ENCODE peak calls at places on chromosome 13, in seven cellular contexts. U is GM12878; D is PC-3; P is A549; W is CD8-positive, alpha-beta memory T cell; T is cardiac muscle cell; J is psoas muscle. H is an unnamed sample.
A peak's percentile ranks its signal among the peaks of the same experiment; 100 is the strongest.

GRCh38 chr13:59962343-59962742 is 201.4 kb downstream of the DIAPH3 start:
- DNase-seq in U (no peak), D (no peak), P (no peak), W (no peak), T (no peak), J (no peak), H (no peak)

GRCh38 chr13:77698211-77699058 is 948 bp downstream of the SLAIN1 start:
- DNase-seq in U (no peak), D (peak; percentile 24), P (no peak), W (peak; percentile 61), T (no peak), J (peak; percentile 61), H (no peak)

GRCh38 chr13:86920960-86921359 is 750.2 kb upstream of the SLITRK5 start:
- DNase-seq in U (no peak), D (no peak), P (no peak), W (no peak), T (no peak), J (no peak), H (no peak)

GRCh38 chr13:25971499-25972145 is 80.2 kb downstream of the SHISA2 start:
- DNase-seq in U (no peak), D (peak; percentile 32), P (no peak), W (peak; percentile 39), T (no peak), J (no peak), H (no peak)

GRCh38 chr13:71255633-71256032 is 611.4 kb downstream of the DACH1 start:
- DNase-seq in U (no peak), D (peak; percentile 84), P (no peak), W (no peak), T (no peak), J (no peak), H (no peak)

GRCh38 chr13:51919531-51919930 is 57.8 kb downstream of the CCDC70 start:
- DNase-seq in U (no peak), D (peak; percentile 13), P (no peak), W (no peak), T (no peak), J (no peak), H (no peak)

GRCh38 chr13:25890671-25891212 is 161.1 kb downstream of the SHISA2 start:
- DNase-seq in U (no peak), D (no peak), P (no peak), W (no peak), T (peak; percentile 15), J (no peak), H (no peak)

GRCh38 chr13:72849571-72849970 is 67.6 kb downstream of the PIBF1 start:
- DNase-seq in U (no peak), D (no peak), P (no peak), W (no peak), T (peak; percentile 28), J (no peak), H (no peak)

GRCh38 chr13:75050419-75051066 is 431.4 kb downstream of the TBC1D4 start:
- DNase-seq in U (no peak), D (no peak), P (no peak), W (no peak), T (peak; percentile 41), J (no peak), H (no peak)

GRCh38 chr13:30110301-30111070 is 196.9 kb downstream of the KATNAL1 start:
- DNase-seq in U (no peak), D (no peak), P (no peak), W (no peak), T (no peak), J (no peak), H (no peak)

GRCh38 chr13:78700121-78700910 is 41.4 kb upstream of the OBI1 start:
- DNase-seq in U (no peak), D (peak; percentile 64), P (no peak), W (no peak), T (peak; percentile 40), J (no peak), H (no peak)

GRCh38 chr13:19763618-19764017 is 19.1 kb downstream of the PSPC1 start:
- DNase-seq in U (no peak), D (no peak), P (no peak), W (no peak), T (no peak), J (no peak), H (no peak)

GRCh38 chr13:51895906-51896888 is 34.4 kb downstream of the CCDC70 start:
- DNase-seq in U (no peak), D (peak; percentile 57), P (peak; percentile 41), W (peak; percentile 29), T (peak; percentile 77), J (peak; percentile 60), H (no peak)

GRCh38 chr13:54449922-54450321 is 1421.3 kb downstream of the OLFM4 start:
- DNase-seq in U (no peak), D (peak; percentile 23), P (no peak), W (no peak), T (no peak), J (no peak), H (no peak)

GRCh38 chr13:94656766-94657165 is 55.1 kb downstream of the GPR180 start:
- DNase-seq in U (peak; percentile 12), D (peak; percentile 76), P (peak; percentile 10), W (no peak), T (peak; percentile 75), J (no peak), H (no peak)

GRCh38 chr13:36074659-36075058 is 56.5 kb downstream of the DCLK1 start:
- DNase-seq in U (no peak), D (no peak), P (no peak), W (no peak), T (peak; percentile 30), J (no peak), H (no peak)

GRCh38 chr13:40648040-40648439 is 18.4 kb downstream of the FOXO1 start:
- DNase-seq in U (no peak), D (no peak), P (no peak), W (no peak), T (no peak), J (no peak), H (no peak)

GRCh38 chr13:101747039-101747438 is 294.6 kb downstream of the ITGBL1 start:
- DNase-seq in U (no peak), D (no peak), P (no peak), W (no peak), T (no peak), J (no peak), H (no peak)

GRCh38 chr13:63381078-63381859 is 1965.6 kb upstream of the PCDH20 start:
- DNase-seq in U (no peak), D (peak; percentile 11), P (no peak), W (no peak), T (no peak), J (no peak), H (no peak)

GRCh38 chr13:50079278-50080157 is 64.3 kb downstream of the KCNRG start:
- DNase-seq in U (no peak), D (no peak), P (no peak), W (no peak), T (no peak), J (no peak), H (no peak)

GRCh38 chr13:76148926-76149325 is 512.8 kb downstream of the LMO7 start:
- DNase-seq in U (no peak), D (peak; percentile 59), P (no peak), W (no peak), T (peak; percentile 11), J (no peak), H (no peak)

GRCh38 chr13:33353210-33353609 is 67.7 kb upstream of the STARD13 start:
- DNase-seq in U (peak; percentile 11), D (no peak), P (no peak), W (no peak), T (no peak), J (peak; percentile 67), H (peak; percentile 73)

GRCh38 chr13:36981156-36981743 is 17.9 kb downstream of the ALG5 start:
- DNase-seq in U (no peak), D (peak; percentile 62), P (no peak), W (no peak), T (peak; percentile 77), J (no peak), H (no peak)

GRCh38 chr13:23349127-23349897 is 84.2 kb downstream of the SACS start:
- DNase-seq in U (no peak), D (no peak), P (no peak), W (no peak), T (peak; percentile 13), J (no peak), H (no peak)

GRCh38 chr13:38348890-38349289 is 761 bp upstream of the UFM1 start:
- DNase-seq in U (no peak), D (peak; percentile 30), P (peak; percentile 9), W (peak; percentile 24), T (no peak), J (no peak), H (no peak)

GRCh38 chr13:92806215-92806614 is 420.4 kb upstream of the GPC6 start:
- DNase-seq in U (no peak), D (peak; percentile 6), P (no peak), W (no peak), T (peak; percentile 31), J (no peak), H (no peak)

GRCh38 chr13:97124237-97124636 is 97.9 kb upstream of the MBNL2 start:
- DNase-seq in U (no peak), D (no peak), P (no peak), W (no peak), T (no peak), J (no peak), H (no peak)
- H3K27ac ChIP-seq in U (no peak overlapping the region), D (no peak overlapping the region), P (peak overlapping the region; percentile 54), W (no peak overlapping the region), T (no peak overlapping the region), J (peak overlapping the region; percentile 84), H (peak overlapping the region; percentile 79)

GRCh38 chr13:109971745-109972090 is 185.3 kb upstream of the IRS2 start:
- DNase-seq in U (no peak), D (no peak), P (no peak), W (no peak), T (no peak), J (no peak), H (no peak)

GRCh38 chr13:109976206-109976997 is 190.0 kb upstream of the IRS2 start:
- DNase-seq in U (no peak), D (no peak), P (no peak), W (no peak), T (no peak), J (no peak), H (no peak)

GRCh38 chr13:109973279-109973678 is 186.9 kb upstream of the IRS2 start:
- DNase-seq in U (no peak), D (no peak), P (no peak), W (no peak), T (no peak), J (no peak), H (no peak)

GRCh38 chr13:109977212-109977968 is 191.0 kb upstream of the IRS2 start:
- DNase-seq in U (no peak), D (no peak), P (no peak), W (no peak), T (no peak), J (no peak), H (no peak)

GRCh38 chr13:109974354-109974753 is 188.0 kb upstream of the IRS2 start:
- DNase-seq in U (no peak), D (no peak), P (no peak), W (no peak), T (peak; percentile 14), J (no peak), H (no peak)
- H3K27ac ChIP-seq in U (no peak overlapping the region), D (no peak overlapping the region), P (no peak overlapping the region), W (no peak overlapping the region), T (no peak overlapping the region), J (no peak overlapping the region), H (no peak overlapping the region)

GRCh38 chr13:48804836-48805601 is 151.3 kb downstream of the CYSLTR2 start:
- DNase-seq in U (no peak), D (peak; percentile 34), P (no peak), W (no peak), T (no peak), J (no peak), H (no peak)
- H3K27ac ChIP-seq in U (no peak overlapping the region), D (peak overlapping the region; percentile 41), P (no peak overlapping the region), W (no peak overlapping the region), T (no peak overlapping the region), J (no peak overlapping the region), H (no peak overlapping the region)

GRCh38 chr13:110506396-110506795 is 55.1 kb downstream of the RAB20 start:
- DNase-seq in U (no peak), D (no peak), P (no peak), W (no peak), T (no peak), J (no peak), H (no peak)
- H3K27ac ChIP-seq in U (no peak overlapping the region), D (peak overlapping the region; percentile 61), P (peak overlapping the region; percentile 79), W (peak overlapping the region; percentile 51), T (peak overlapping the region; percentile 97), J (no peak overlapping the region), H (peak overlapping the region; percentile 79)